ENCODE peak calls at places on chromosomes 12 and 14, in five cellular contexts. One of them, this sample, is unnamed.

GRCh38 chr12:31218203-31219025 is 107.5 kb downstream of the SINHCAF start:
- DNase-seq in dorsolateral prefrontal cortex: no peak
- DNase-seq in esophagus squamous epithelium: no peak
- DNase-seq in retinal pigment epithelial cell: no peak
- DNase-seq in heart right ventricle: no peak
- DNase-seq in this sample: no peak

GRCh38 chr12:65496617-65497016 is 218.1 kb downstream of the MSRB3 start:
- DNase-seq in dorsolateral prefrontal cortex: no peak
- DNase-seq in esophagus squamous epithelium: no peak
- DNase-seq in retinal pigment epithelial cell: no peak
- DNase-seq in heart right ventricle: peak
- DNase-seq in this sample: no peak

GRCh38 chr12:34526946-34527345 is 504.6 kb downstream of the ALG10 start:
- DNase-seq in dorsolateral prefrontal cortex: no peak
- DNase-seq in esophagus squamous epithelium: no peak
- DNase-seq in retinal pigment epithelial cell: no peak
- DNase-seq in heart right ventricle: no peak
- DNase-seq in this sample: no peak

GRCh38 chr14:104494483-104494882 is 85.1 kb upstream of the C14orf180 start:
- DNase-seq in dorsolateral prefrontal cortex: no peak
- DNase-seq in esophagus squamous epithelium: no peak
- DNase-seq in retinal pigment epithelial cell: no peak
- DNase-seq in heart right ventricle: no peak
- DNase-seq in this sample: no peak

GRCh38 chr12:104698871-104699270 is 242.1 kb downstream of the CHST11 start:
- DNase-seq in dorsolateral prefrontal cortex: no peak
- DNase-seq in esophagus squamous epithelium: no peak
- DNase-seq in retinal pigment epithelial cell: no peak
- DNase-seq in heart right ventricle: no peak
- DNase-seq in this sample: no peak

GRCh38 chr12:120971299-120972180 is 6.8 kb upstream of the HNF1A start:
- DNase-seq in dorsolateral prefrontal cortex: no peak
- DNase-seq in esophagus squamous epithelium: no peak
- DNase-seq in retinal pigment epithelial cell: peak
- DNase-seq in heart right ventricle: peak
- DNase-seq in this sample: peak

GRCh38 chr12:65891987-65892481 is 67.8 kb downstream of the HMGA2 start:
- DNase-seq in dorsolateral prefrontal cortex: peak
- DNase-seq in esophagus squamous epithelium: no peak
- DNase-seq in retinal pigment epithelial cell: peak
- DNase-seq in heart right ventricle: peak
- DNase-seq in this sample: no peak

GRCh38 chr14:36504805-36505192 is 15.2 kb downstream of the NKX2-1 start:
- DNase-seq in dorsolateral prefrontal cortex: no peak
- DNase-seq in esophagus squamous epithelium: no peak
- DNase-seq in retinal pigment epithelial cell: no peak
- DNase-seq in heart right ventricle: no peak
- DNase-seq in this sample: peak

GRCh38 chr12:10189653-10190052 is 10.8 kb downstream of the TMEM52B start:
- DNase-seq in dorsolateral prefrontal cortex: no peak
- DNase-seq in esophagus squamous epithelium: no peak
- DNase-seq in retinal pigment epithelial cell: no peak
- DNase-seq in heart right ventricle: no peak
- DNase-seq in this sample: no peak

GRCh38 chr12:93223440-93224426 is 154.0 kb upstream of the NUDT4 start:
- DNase-seq in dorsolateral prefrontal cortex: no peak
- DNase-seq in esophagus squamous epithelium: no peak
- DNase-seq in retinal pigment epithelial cell: peak
- DNase-seq in heart right ventricle: no peak
- DNase-seq in this sample: no peak

GRCh38 chr12:107411792-107412535 is 273.6 kb upstream of the PWP1 start:
- DNase-seq in dorsolateral prefrontal cortex: no peak
- DNase-seq in esophagus squamous epithelium: no peak
- DNase-seq in retinal pigment epithelial cell: no peak
- DNase-seq in heart right ventricle: no peak
- DNase-seq in this sample: no peak

GRCh38 chr14:59343585-59343984 is 121.6 kb downstream of the GPR135 start:
- DNase-seq in dorsolateral prefrontal cortex: no peak
- DNase-seq in esophagus squamous epithelium: no peak
- DNase-seq in retinal pigment epithelial cell: no peak
- DNase-seq in heart right ventricle: peak
- DNase-seq in this sample: no peak

GRCh38 chr14:45810152-45810872 is 557.3 kb upstream of the MIS18BP1 start:
- DNase-seq in dorsolateral prefrontal cortex: no peak
- DNase-seq in esophagus squamous epithelium: no peak
- DNase-seq in retinal pigment epithelial cell: no peak
- DNase-seq in heart right ventricle: no peak
- DNase-seq in this sample: peak

GRCh38 chr12:92034083-92034482 is 111.6 kb downstream of the BTG1 start:
- DNase-seq in dorsolateral prefrontal cortex: no peak
- DNase-seq in esophagus squamous epithelium: no peak
- DNase-seq in retinal pigment epithelial cell: no peak
- DNase-seq in heart right ventricle: no peak
- DNase-seq in this sample: no peak

GRCh38 chr12:56990648-56991318 is 15.6 kb downstream of the ZBTB39 start:
- DNase-seq in dorsolateral prefrontal cortex: no peak
- DNase-seq in esophagus squamous epithelium: no peak
- DNase-seq in retinal pigment epithelial cell: no peak
- DNase-seq in heart right ventricle: no peak
- DNase-seq in this sample: no peak

GRCh38 chr12:101172316-101172715 is 37.7 kb downstream of the SLC5A8 start:
- DNase-seq in dorsolateral prefrontal cortex: no peak
- DNase-seq in esophagus squamous epithelium: no peak
- DNase-seq in retinal pigment epithelial cell: no peak
- DNase-seq in heart right ventricle: no peak
- DNase-seq in this sample: peak

GRCh38 chr12:89450922-89451321 is 73.7 kb downstream of the GALNT4 start:
- DNase-seq in dorsolateral prefrontal cortex: no peak
- DNase-seq in esophagus squamous epithelium: no peak
- DNase-seq in retinal pigment epithelial cell: peak
- DNase-seq in heart right ventricle: no peak
- DNase-seq in this sample: no peak

GRCh38 chr14:34913619-34914018 is 38.5 kb upstream of the BAZ1A start:
- DNase-seq in dorsolateral prefrontal cortex: no peak
- DNase-seq in esophagus squamous epithelium: no peak
- DNase-seq in retinal pigment epithelial cell: no peak
- DNase-seq in heart right ventricle: no peak
- DNase-seq in this sample: no peak

GRCh38 chr12:27998170-27999110 is 25.9 kb upstream of the PTHLH start:
- DNase-seq in dorsolateral prefrontal cortex: no peak
- DNase-seq in esophagus squamous epithelium: no peak
- DNase-seq in retinal pigment epithelial cell: no peak
- DNase-seq in heart right ventricle: no peak
- DNase-seq in this sample: no peak

GRCh38 chr14:75254901-75255300 is 23.7 kb upstream of the FOS start:
- DNase-seq in dorsolateral prefrontal cortex: no peak
- DNase-seq in esophagus squamous epithelium: no peak
- DNase-seq in retinal pigment epithelial cell: no peak
- DNase-seq in heart right ventricle: no peak
- DNase-seq in this sample: no peak

GRCh38 chr14:69323266-69323966 is 63.5 kb downstream of the GALNT16 start:
- DNase-seq in dorsolateral prefrontal cortex: no peak
- DNase-seq in esophagus squamous epithelium: no peak
- DNase-seq in retinal pigment epithelial cell: no peak
- DNase-seq in heart right ventricle: no peak
- DNase-seq in this sample: no peak

GRCh38 chr12:52521581-52522266 is 1.5 kb upstream of the KRT5 start:
- DNase-seq in dorsolateral prefrontal cortex: no peak
- DNase-seq in esophagus squamous epithelium: no peak
- DNase-seq in retinal pigment epithelial cell: no peak
- DNase-seq in heart right ventricle: no peak
- DNase-seq in this sample: no peak

GRCh38 chr12:13727707-13728147 is 253.7 kb downstream of the GRIN2B start:
- DNase-seq in dorsolateral prefrontal cortex: no peak
- DNase-seq in esophagus squamous epithelium: no peak
- DNase-seq in retinal pigment epithelial cell: peak
- DNase-seq in heart right ventricle: no peak
- DNase-seq in this sample: no peak

GRCh38 chr12:25236190-25236589 is 14.5 kb downstream of the KRAS start:
- DNase-seq in dorsolateral prefrontal cortex: no peak
- DNase-seq in esophagus squamous epithelium: no peak
- DNase-seq in retinal pigment epithelial cell: no peak
- DNase-seq in heart right ventricle: no peak
- DNase-seq in this sample: no peak

GRCh38 chr14:101962503-101962874 is 1.9 kb upstream of the DYNC1H1 start:
- DNase-seq in dorsolateral prefrontal cortex: peak
- DNase-seq in esophagus squamous epithelium: no peak
- DNase-seq in retinal pigment epithelial cell: peak
- DNase-seq in heart right ventricle: peak
- DNase-seq in this sample: no peak

GRCh38 chr12:52310622-52311281 is 10.4 kb downstream of the KRT83 start:
- DNase-seq in dorsolateral prefrontal cortex: no peak
- DNase-seq in esophagus squamous epithelium: no peak
- DNase-seq in retinal pigment epithelial cell: no peak
- DNase-seq in heart right ventricle: no peak
- DNase-seq in this sample: no peak

GRCh38 chr14:103488960-103489359 is 33.7 kb downstream of the CKB start:
- DNase-seq in dorsolateral prefrontal cortex: no peak
- DNase-seq in esophagus squamous epithelium: no peak
- DNase-seq in retinal pigment epithelial cell: no peak
- DNase-seq in heart right ventricle: no peak
- DNase-seq in this sample: no peak

GRCh38 chr12:7146906-7147305 is 16.7 kb downstream of the CLSTN3 start:
- DNase-seq in dorsolateral prefrontal cortex: no peak
- DNase-seq in esophagus squamous epithelium: no peak
- DNase-seq in retinal pigment epithelial cell: no peak
- DNase-seq in heart right ventricle: no peak
- DNase-seq in this sample: no peak

GRCh38 chr14:99132821-99133562 is 139.0 kb downstream of the BCL11B start:
- DNase-seq in dorsolateral prefrontal cortex: no peak
- DNase-seq in esophagus squamous epithelium: no peak
- DNase-seq in retinal pigment epithelial cell: no peak
- DNase-seq in heart right ventricle: no peak
- DNase-seq in this sample: no peak

GRCh38 chr14:56195727-56196126 is 77.5 kb downstream of the PELI2 start:
- DNase-seq in dorsolateral prefrontal cortex: no peak
- DNase-seq in esophagus squamous epithelium: no peak
- DNase-seq in retinal pigment epithelial cell: no peak
- DNase-seq in heart right ventricle: peak
- DNase-seq in this sample: peak

GRCh38 chr12:130153803-130154202 is 8.5 kb upstream of the FZD10 start:
- DNase-seq in dorsolateral prefrontal cortex: no peak
- DNase-seq in esophagus squamous epithelium: no peak
- DNase-seq in retinal pigment epithelial cell: no peak
- DNase-seq in heart right ventricle: no peak
- DNase-seq in this sample: no peak

GRCh38 chr14:78997811-78998210 is 827.6 kb downstream of the NRXN3 start:
- DNase-seq in dorsolateral prefrontal cortex: peak
- DNase-seq in esophagus squamous epithelium: no peak
- DNase-seq in retinal pigment epithelial cell: peak
- DNase-seq in heart right ventricle: peak
- DNase-seq in this sample: no peak

GRCh38 chr14:100902295-100902694 is 1.2 kb downstream of the RTL1 start:
- DNase-seq in dorsolateral prefrontal cortex: no peak
- DNase-seq in esophagus squamous epithelium: no peak
- DNase-seq in retinal pigment epithelial cell: no peak
- DNase-seq in heart right ventricle: no peak
- DNase-seq in this sample: peak

GRCh38 chr12:1457901-1458300 is 136.5 kb downstream of the FBXL14 start:
- DNase-seq in dorsolateral prefrontal cortex: no peak
- DNase-seq in esophagus squamous epithelium: no peak
- DNase-seq in retinal pigment epithelial cell: no peak
- DNase-seq in heart right ventricle: peak
- DNase-seq in this sample: no peak

GRCh38 chr14:52683985-52684520 is 11.3 kb downstream of the ERO1A start:
- DNase-seq in dorsolateral prefrontal cortex: no peak
- DNase-seq in esophagus squamous epithelium: no peak
- DNase-seq in retinal pigment epithelial cell: no peak
- DNase-seq in heart right ventricle: no peak
- DNase-seq in this sample: no peak

DNA sequence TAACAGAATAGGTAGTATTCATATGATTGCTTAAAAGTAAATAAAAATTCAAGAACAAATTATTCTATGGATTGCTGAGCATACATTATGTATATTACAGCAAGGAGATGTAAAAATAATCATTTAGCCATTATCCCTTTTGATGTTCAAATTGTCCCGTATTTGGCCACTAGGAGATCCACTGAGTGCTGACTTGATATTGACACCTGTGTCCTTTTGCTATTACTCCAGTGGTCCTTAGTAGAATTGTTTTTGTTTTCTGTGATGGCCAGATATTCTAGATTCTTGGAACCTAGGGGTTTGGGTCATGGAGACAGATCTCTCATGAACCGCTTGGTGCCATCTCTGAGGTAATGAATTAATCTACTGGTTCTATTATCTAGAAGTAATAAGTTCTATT is 16.8 kb downstream of the ERO1A start:
- DNase-seq in dorsolateral prefrontal cortex: no peak
- DNase-seq in esophagus squamous epithelium: no peak
- DNase-seq in retinal pigment epithelial cell: no peak
- DNase-seq in heart right ventricle: no peak
- DNase-seq in this sample: no peak
- TF ChIP-seq CTCF in dorsolateral prefrontal cortex: no peak
- TF ChIP-seq CTCF in esophagus squamous epithelium: no peak
- TF ChIP-seq CTCF in retinal pigment epithelial cell: peak
- TF ChIP-seq CTCF in heart right ventricle: no peak
- TF ChIP-seq CTCF in this sample: no peak

DNA sequence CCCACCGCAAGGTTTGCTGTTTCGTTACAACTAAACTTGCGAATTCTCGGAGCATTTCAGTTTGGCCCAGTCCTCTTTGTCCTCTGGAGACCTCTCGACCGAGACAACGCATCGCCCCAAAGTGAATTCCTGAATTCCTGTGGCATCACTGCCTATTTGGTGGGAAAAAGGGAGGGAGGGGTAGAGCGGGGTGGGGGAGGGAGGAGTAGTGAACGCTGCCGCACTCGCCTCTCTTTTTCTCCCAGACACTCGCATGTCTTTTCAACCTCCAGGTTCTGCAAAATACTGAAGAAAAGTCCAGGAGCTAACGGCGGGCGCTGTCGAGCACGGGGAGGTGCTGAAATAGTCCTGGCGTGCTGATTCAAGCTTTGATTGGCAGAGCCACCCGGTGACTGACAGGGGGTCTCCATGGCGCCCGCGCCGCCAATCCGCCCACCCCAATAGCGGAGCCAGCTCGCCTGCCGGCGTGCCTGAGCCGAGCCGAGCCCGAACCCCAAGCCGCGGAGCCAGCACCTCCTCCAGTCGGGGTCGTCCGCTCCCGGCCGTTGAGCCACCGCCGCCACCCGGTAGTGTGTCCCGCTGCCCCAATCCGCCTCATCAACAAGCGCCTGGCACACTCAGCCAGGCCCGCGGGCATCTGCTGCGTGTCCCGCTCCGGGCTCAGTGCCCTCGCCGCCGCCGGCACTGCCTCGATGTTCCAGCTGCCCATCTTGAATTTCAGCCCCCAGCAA is at the start of gene SIX6:
- DNase-seq in dorsolateral prefrontal cortex: no peak
- DNase-seq in esophagus squamous epithelium: no peak
- DNase-seq in retinal pigment epithelial cell: peak
- DNase-seq in heart right ventricle: no peak
- DNase-seq in this sample: no peak
- TF ChIP-seq CTCF in dorsolateral prefrontal cortex: no peak
- TF ChIP-seq CTCF in esophagus squamous epithelium: no peak
- TF ChIP-seq CTCF in retinal pigment epithelial cell: no peak
- TF ChIP-seq CTCF in heart right ventricle: no peak
- TF ChIP-seq CTCF in this sample: no peak

GRCh38 chr14:22220427-22220826 is 368.6 kb downstream of the DAD1 start:
- DNase-seq in dorsolateral prefrontal cortex: no peak
- DNase-seq in esophagus squamous epithelium: no peak
- DNase-seq in retinal pigment epithelial cell: no peak
- DNase-seq in heart right ventricle: no peak
- DNase-seq in this sample: no peak
- TF ChIP-seq CTCF in dorsolateral prefrontal cortex: no peak
- TF ChIP-seq CTCF in esophagus squamous epithelium: no peak
- TF ChIP-seq CTCF in retinal pigment epithelial cell: peak
- TF ChIP-seq CTCF in heart right ventricle: no peak
- TF ChIP-seq CTCF in this sample: no peak

GRCh38 chr12:76927170-76927784 is 48.5 kb upstream of the CSRP2 start:
- DNase-seq in dorsolateral prefrontal cortex: no peak
- DNase-seq in esophagus squamous epithelium: no peak
- DNase-seq in retinal pigment epithelial cell: no peak
- DNase-seq in heart right ventricle: no peak
- DNase-seq in this sample: peak
- TF ChIP-seq CTCF in dorsolateral prefrontal cortex: no peak
- TF ChIP-seq CTCF in esophagus squamous epithelium: peak
- TF ChIP-seq CTCF in retinal pigment epithelial cell: peak
- TF ChIP-seq CTCF in heart right ventricle: peak
- TF ChIP-seq CTCF in this sample: peak